ENCODE peak calls at places on chromosomes 11 and 22, in eight cellular contexts. N is stimulated activated CD4-positive, alpha-beta T cell treated with anti-CD3 and anti-CD28 coated beads, Interleukin-12 subunit alpha, Interleukin-12 subunit beta, amount 100 ng/mL, for 24 hours; R is EH; Q is T1000; P is activated naive CD4-positive, alpha-beta T cell; M is activated T-cell treated with anti-CD3 and anti-CD28 coated beads for 48 hours; V is DND-41; U is RPMI8226. J is an unnamed sample.

GRCh38 chr22:17476838-17477237 is 86.5 kb upstream of the SLC25A18 start:
- DNase-seq in N (no peak), R (no peak), Q (no peak), P (no peak), M (no peak), V (no peak), U (no peak), J (no peak)

GRCh38 chr11:132022718-132023117 is 652.3 kb downstream of the NTM start:
- DNase-seq in N (no peak), R (peak; percentile 84), Q (no peak), P (no peak), M (no peak), V (no peak), U (no peak), J (no peak)

GRCh38 chr11:35343033-35343598 is 76.2 kb downstream of the SLC1A2 start:
- DNase-seq in N (peak; percentile 16), R (no peak), Q (no peak), P (no peak), M (peak; percentile 20), V (no peak), U (peak; percentile 44), J (no peak)

GRCh38 chr11:100353083-100353482 is 334.0 kb upstream of the ARHGAP42 start:
- DNase-seq in N (no peak), R (no peak), Q (no peak), P (no peak), M (no peak), V (no peak), U (no peak), J (no peak)

GRCh38 chr11:57248780-57249383 is 11.8 kb upstream of the APLNR start:
- DNase-seq in N (no peak), R (peak; percentile 78), Q (peak; percentile 59), P (no peak), M (peak; percentile 14), V (peak; percentile 32), U (peak; percentile 68), J (no peak)

GRCh38 chr11:101912823-101913284 is 2.0 kb upstream of the CEP126 start:
- DNase-seq in N (no peak), R (peak; percentile 17), Q (no peak), P (no peak), M (no peak), V (no peak), U (no peak), J (no peak)

GRCh38 chr22:40000171-40000570 is 5.4 kb downstream of the FAM83F start:
- DNase-seq in N (no peak), R (no peak), Q (no peak), P (no peak), M (no peak), V (no peak), U (no peak), J (no peak)

GRCh38 chr11:75768112-75768908 is at the start of gene DGAT2:
- DNase-seq in N (peak; percentile 46), R (peak; percentile 58), Q (peak; percentile 58), P (peak; percentile 50), M (peak; percentile 71), V (no peak), U (peak; percentile 95), J (peak; percentile 35)

GRCh38 chr11:103035656-103036434 is 56.1 kb downstream of the DCUN1D5 start:
- DNase-seq in N (peak; percentile 2), R (peak; percentile 86), Q (no peak), P (no peak), M (no peak), V (peak; percentile 34), U (peak; percentile 69), J (peak; percentile 13)

GRCh38 chr11:71420455-71421241 is 27.5 kb downstream of the DHCR7 start:
- DNase-seq in N (no peak), R (peak; percentile 55), Q (no peak), P (no peak), M (peak; percentile 8), V (peak; percentile 34), U (peak; percentile 78), J (no peak)

GRCh38 chr11:75495749-75496641 is 29.7 kb downstream of the GDPD5 start:
- DNase-seq in N (no peak), R (no peak), Q (no peak), P (no peak), M (no peak), V (no peak), U (no peak), J (no peak)

GRCh38 chr11:117459979-117460300 is 132.3 kb downstream of the CEP164 start:
- DNase-seq in N (no peak), R (no peak), Q (no peak), P (no peak), M (no peak), V (no peak), U (no peak), J (no peak)

GRCh38 chr22:46459347-46460065 is 77.9 kb downstream of the CELSR1 start:
- DNase-seq in N (no peak), R (no peak), Q (no peak), P (no peak), M (no peak), V (no peak), U (no peak), J (no peak)

GRCh38 chr11:1888811-1889526 is 2.7 kb downstream of the PRR33 start:
- DNase-seq in N (no peak), R (no peak), Q (no peak), P (peak; percentile 67), M (peak; percentile 61), V (peak; percentile 95), U (no peak), J (peak; percentile 38)

GRCh38 chr11:39139581-39139980 is 2319.9 kb downstream of the LRRC4C start:
- DNase-seq in N (no peak), R (no peak), Q (no peak), P (no peak), M (no peak), V (no peak), U (no peak), J (no peak)

GRCh38 chr11:10751581-10751940 is 515 bp downstream of the CTR9 start:
- DNase-seq in N (no peak), R (peak; percentile 19), Q (no peak), P (no peak), M (no peak), V (no peak), U (peak; percentile 10), J (no peak)

GRCh38 chr11:62614275-62614674 is 1.2 kb downstream of the ROM1 start:
- DNase-seq in N (peak; percentile 47), R (no peak), Q (no peak), P (no peak), M (peak; percentile 52), V (no peak), U (peak; percentile 83), J (no peak)

GRCh38 chr22:20268350-20269012 is 363 bp upstream of the RTN4R start:
- DNase-seq in N (no peak), R (peak; percentile 57), Q (no peak), P (peak; percentile 28), M (peak; percentile 65), V (peak; percentile 53), U (peak; percentile 38), J (no peak)

GRCh38 chr22:49657275-49657973 is 170.2 kb downstream of the BRD1 start:
- DNase-seq in N (peak; percentile 59), R (no peak), Q (no peak), P (peak; percentile 47), M (peak; percentile 71), V (peak; percentile 70), U (peak; percentile 72), J (peak; percentile 55)

GRCh38 chr11:61062181-61062955 is 39.9 kb upstream of the CD5 start:
- DNase-seq in N (no peak), R (no peak), Q (no peak), P (no peak), M (no peak), V (no peak), U (no peak), J (no peak)

GRCh38 chr11:110077866-110078325 is 15.3 kb upstream of the ZC3H12C start:
- DNase-seq in N (no peak), R (peak; percentile 71), Q (no peak), P (no peak), M (peak; percentile 23), V (no peak), U (no peak), J (no peak)

GRCh38 chr22:22394589-22394988 is 114.0 kb downstream of the ZNF280B start:
- DNase-seq in N (no peak), R (no peak), Q (no peak), P (no peak), M (no peak), V (peak; percentile 80), U (peak; percentile 69), J (no peak)

GRCh38 chr22:28976588-28976987 is 85.0 kb downstream of the C22orf31 start:
- DNase-seq in N (no peak), R (peak; percentile 77), Q (no peak), P (no peak), M (no peak), V (no peak), U (no peak), J (no peak)

GRCh38 chr11:73384871-73385692 is 8.9 kb downstream of the RELT start:
- DNase-seq in N (no peak), R (no peak), Q (no peak), P (no peak), M (no peak), V (peak; percentile 40), U (peak; percentile 91), J (no peak)

GRCh38 chr22:26623984-26624383 is 2.2 kb downstream of the CRYBA4 start:
- DNase-seq in N (no peak), R (no peak), Q (no peak), P (no peak), M (no peak), V (no peak), U (no peak), J (no peak)

GRCh38 chr11:117860139-117860538 is 16.3 kb downstream of the FXYD6 start:
- DNase-seq in N (no peak), R (no peak), Q (no peak), P (no peak), M (no peak), V (no peak), U (no peak), J (no peak)

GRCh38 chr22:45603631-45604030 is 68.0 kb upstream of the ATXN10 start:
- DNase-seq in N (no peak), R (no peak), Q (no peak), P (no peak), M (no peak), V (no peak), U (no peak), J (no peak)

GRCh38 chr22:24153959-24154358 is 27.3 kb upstream of the SUSD2 start:
- DNase-seq in N (no peak), R (no peak), Q (no peak), P (no peak), M (no peak), V (no peak), U (no peak), J (no peak)

GRCh38 chr11:63838682-63839507 is at the start of gene MARK2:
- DNase-seq in N (peak; percentile 99), R (peak; percentile 98), Q (peak; percentile 98), P (peak; percentile 100), M (peak; percentile 99), V (peak; percentile 99), U (peak; percentile 100), J (peak; percentile 99)

GRCh38 chr11:44611687-44612437 is 46.4 kb downstream of the CD82 start:
- DNase-seq in N (no peak), R (no peak), Q (no peak), P (no peak), M (peak; percentile 36), V (no peak), U (no peak), J (peak; percentile 32)

GRCh38 chr11:44258190-44258489 is 51.8 kb downstream of the ALX4 start:
- DNase-seq in N (no peak), R (peak; percentile 70), Q (no peak), P (no peak), M (no peak), V (no peak), U (no peak), J (no peak)

GRCh38 chr22:47337161-47337621 is 574.7 kb downstream of the TBC1D22A start:
- DNase-seq in N (no peak), R (peak; percentile 95), Q (peak; percentile 57), P (no peak), M (no peak), V (no peak), U (peak; percentile 56), J (no peak)

GRCh38 chr22:32354360-32355351 is 3.0 kb upstream of the RFPL3 start:
- DNase-seq in N (no peak), R (peak; percentile 64), Q (no peak), P (no peak), M (no peak), V (no peak), U (no peak), J (no peak)